ENCODE peak calls at places on chromosomes 2 and 18, in five cellular contexts. L, Q, Y, G and R are unnamed samples.

GRCh38 chr2:26552641-26553040 is 74.7 kb upstream of the OTOF start:
- DNase-seq in G (no peak), Y (no peak), Q (no peak), L (no peak), R (no peak)

GRCh38 chr18:22710628-22711380 is 222.3 kb upstream of the RBBP8 start:
- DNase-seq in G (no peak), Y (peak), Q (no peak), L (no peak), R (no peak)

GRCh38 chr2:223532161-223532560 is 70.0 kb downstream of the SCG2 start:
- DNase-seq in Y (peak), G (no peak), L (no peak), Q (no peak), R (no peak)

GRCh38 chr2:67790622-67791021 is 272.2 kb downstream of the C1D start:
- DNase-seq in Q (no peak), Y (peak), G (no peak), L (no peak), R (no peak)

GRCh38 chr18:36672437-36673344 is 156.1 kb downstream of the TPGS2 start:
- DNase-seq in Q (peak), Y (peak), L (no peak), G (peak), R (no peak)

GRCh38 chr2:58845011-58845410 is 603.9 kb upstream of the FANCL start:
- DNase-seq in G (no peak), L (no peak), Y (no peak), Q (no peak), R (no peak)

GRCh38 chr2:147473075-147473474 is 371.8 kb upstream of the ACVR2A start:
- DNase-seq in Q (no peak), L (no peak), Y (no peak), G (no peak), R (no peak)

GRCh38 chr18:54958711-54959625 is at the start of gene CCDC68:
- DNase-seq in G (no peak), L (no peak), Y (no peak), Q (peak), R (peak)

GRCh38 chr2:112187805-112188596 is 49.8 kb downstream of the FBLN7 start:
- DNase-seq in L (peak), G (peak), Y (no peak), Q (no peak), R (no peak)

GRCh38 chr2:1701556-1702185 is 42.6 kb downstream of the PXDN start:
- DNase-seq in G (no peak), L (no peak), Y (no peak), Q (peak), R (no peak)

GRCh38 chr2:155846249-155846648 is 486.3 kb downstream of the NR4A2 start:
- DNase-seq in L (no peak), Y (peak), G (no peak), Q (no peak), R (no peak)

GRCh38 chr2:9311488-9311887 is 104.9 kb downstream of the ASAP2 start:
- DNase-seq in L (no peak), Y (peak), G (no peak), Q (no peak), R (no peak)

GRCh38 chr2:20652141-20652540 is 1.2 kb upstream of the HS1BP3 start:
- DNase-seq in Q (no peak), Y (no peak), G (no peak), L (no peak), R (no peak)